ENCODE peak calls at places on chromosomes 11 and 22, in six cellular contexts. T is stimulated activated CD4-positive, alpha-beta T cell treated with anti-CD3 and anti-CD28 coated beads, Interleukin-1b, Interleukin-23, amount 100 ng/mL, for 1 hour; W is activated T-cell treated with anti-CD3 and anti-CD28 coated beads for 1 hour; P is AG09309; N is NCI-H460; K is GF-D8. J is an unnamed sample.

GRCh38 chr11:58829736-58830135 is 14.8 kb downstream of the GLYATL2 start:
- DNase-seq in T (no peak), N (no peak), P (peak; percentile 41), K (no peak), W (no peak), J (no peak)

GRCh38 chr11:14904745-14905103 is 12.7 kb upstream of the CYP2R1 start:
- DNase-seq in N (no peak), W (peak; percentile 85), T (peak; percentile 52), K (peak; percentile 44), P (no peak), J (peak; percentile 41)

GRCh38 chr11:101336858-101337257 is 207.2 kb upstream of the PGR start:
- DNase-seq in N (no peak), T (no peak), K (no peak), P (no peak), W (no peak), J (no peak)

GRCh38 chr11:22510741-22511140 is 114.9 kb downstream of the FANCF start:
- DNase-seq in K (no peak), W (no peak), T (no peak), N (no peak), P (no peak), J (peak; percentile 63)

GRCh38 chr11:2178906-2179494 is 7.4 kb upstream of the TH start:
- DNase-seq in P (no peak), K (no peak), T (no peak), W (no peak), N (no peak), J (no peak)

GRCh38 chr11:104333977-104334376 is 170.0 kb upstream of the PDGFD start:
- DNase-seq in T (no peak), P (no peak), N (no peak), K (no peak), W (no peak), J (no peak)

GRCh38 chr11:61800331-61801281 is 7.9 kb downstream of the FEN1 start:
- DNase-seq in P (no peak), W (no peak), N (no peak), T (no peak), K (no peak), J (no peak)

GRCh38 chr22:20464096-20464614 is 26.5 kb upstream of the SCARF2 start:
- DNase-seq in W (peak; percentile 45), T (peak; percentile 15), K (no peak), P (no peak), N (no peak), J (no peak)

GRCh38 chr11:23723861-23724260 is 773.0 kb upstream of the LUZP2 start:
- DNase-seq in N (no peak), K (no peak), T (no peak), W (no peak), P (no peak), J (no peak)

GRCh38 chr11:31240340-31240904 is 129.1 kb downstream of the DCDC1 start:
- DNase-seq in K (no peak), P (no peak), W (no peak), N (peak; percentile 33), T (no peak), J (peak; percentile 39)

GRCh38 chr11:113615098-113615497 is 91.0 kb downstream of the TMPRSS5 start:
- DNase-seq in N (no peak), K (no peak), W (no peak), P (no peak), T (no peak), J (no peak)

GRCh38 chr11:27839226-27839913 is 139.1 kb upstream of the BDNF start:
- DNase-seq in T (no peak), W (no peak), K (no peak), P (peak; percentile 16), N (peak; percentile 2), J (peak; percentile 9)

GRCh38 chr11:72589802-72590761 is 84.1 kb downstream of the PDE2A start:
- DNase-seq in W (peak; percentile 32), K (no peak), T (no peak), P (no peak), N (peak; percentile 13), J (no peak)

GRCh38 chr22:37658133-37659065 is at the start of gene PDXP:
- DNase-seq in P (peak; percentile 100), W (peak; percentile 99), K (peak; percentile 98), N (peak; percentile 98), T (peak; percentile 96), J (peak; percentile 100)

GRCh38 chr22:38861170-38861874 is 10.7 kb downstream of the CBX6 start:
- DNase-seq in P (no peak), T (no peak), N (no peak), K (no peak), W (no peak), J (no peak)

GRCh38 chr11:90134420-90135003 is at the start of gene NAALAD2:
- DNase-seq in N (no peak), K (no peak), W (no peak), P (no peak), T (no peak), J (peak; percentile 18)

GRCh38 chr11:107587306-107587979 is 3.5 kb upstream of the ELMOD1 start:
- DNase-seq in K (no peak), T (no peak), P (no peak), N (no peak), W (no peak), J (no peak)

GRCh38 chr22:41237707-41238569 is 2.8 kb downstream of the CHADL start:
- DNase-seq in K (peak; percentile 48), W (peak; percentile 72), T (peak; percentile 58), N (peak; percentile 40), P (no peak), J (no peak)

GRCh38 chr22:37334859-37335818 is 52.8 kb downstream of the CYTH4 start:
- DNase-seq in P (no peak), T (no peak), K (no peak), N (no peak), W (no peak), J (no peak)

GRCh38 chr22:42321908-42322561 is 51.6 kb upstream of the TCF20 start:
- DNase-seq in N (no peak), K (no peak), P (no peak), T (no peak), W (no peak), J (no peak)

GRCh38 chr22:48137640-48138039 is 1375.2 kb downstream of the TBC1D22A start:
- DNase-seq in W (no peak), T (no peak), K (no peak), N (peak; percentile 5), P (no peak), J (no peak)

GRCh38 chr11:78605296-78605695 is 30.6 kb upstream of the NARS2 start:
- DNase-seq in N (no peak), P (no peak), T (no peak), K (no peak), W (no peak), J (no peak)

GRCh38 chr22:28346308-28346707 is 333.3 kb downstream of the TTC28 start:
- DNase-seq in T (no peak), W (no peak), N (no peak), K (no peak), P (no peak), J (no peak)

GRCh38 chr11:116788534-116788933 is 711 bp upstream of the ZPR1 start:
- DNase-seq in N (no peak), P (no peak), T (no peak), K (no peak), W (no peak), J (no peak)

GRCh38 chr11:68012843-68013610 is 2.9 kb downstream of the ALDH3B1 start:
- DNase-seq in W (no peak), K (no peak), T (no peak), N (peak; percentile 92), P (peak; percentile 89), J (peak; percentile 92)

GRCh38 chr11:47087801-47088200 is 88.9 kb downstream of the ARFGAP2 start:
- DNase-seq in W (no peak), K (peak; percentile 30), T (no peak), P (no peak), N (no peak), J (no peak)

GRCh38 chr22:47196881-47197701 is 434.6 kb downstream of the TBC1D22A start:
- DNase-seq in N (no peak), K (no peak), P (no peak), T (no peak), W (no peak), J (no peak)

GRCh38 chr11:123765601-123766000 is 11.3 kb upstream of the OR6X1 start:
- DNase-seq in K (no peak), W (no peak), P (no peak), N (no peak), T (no peak), J (no peak)

J was measured in fibroblast of the conjunctiva.